ENCODE peak calls at places on chromosomes 5 and 9, in seven cellular contexts. V is GM12865, Q is colonic mucosa, J is cardiac muscle cell, I is fibroblast of lung, Z is SK-N-SH, E is GM06990. O is an unnamed sample.
A peak's percentile ranks its signal among the peaks of the same experiment; 100 is the strongest.

GRCh38 chr9:115164511-115164974 is 46.6 kb upstream of the TNC start:
- DNase-seq in I (peak; percentile 45), V (no peak), Z (peak; percentile 15), J (peak; percentile 38), Q (no peak), E (no peak), O (no peak)

GRCh38 chr9:13911473-13911872 is 402.5 kb downstream of the NFIB start:
- DNase-seq in I (no peak), E (no peak), J (no peak), Q (no peak), Z (no peak), V (no peak), O (no peak)

GRCh38 chr5:44321176-44321575 is 68.0 kb downstream of the FGF10 start:
- DNase-seq in J (no peak), Q (no peak), I (peak; percentile 2), E (no peak), V (no peak), Z (no peak), O (no peak)

GRCh38 chr9:132003904-132004303 is 75.8 kb downstream of the MED27 start:
- DNase-seq in Z (no peak), Q (no peak), J (no peak), V (no peak), E (peak; percentile 34), I (no peak), O (no peak)

GRCh38 chr9:79570449-79571308 is 1.1 kb upstream of the TLE4 start:
- DNase-seq in Z (peak; percentile 71), E (peak; percentile 62), I (peak; percentile 64), V (peak; percentile 72), Q (peak; percentile 34), J (peak; percentile 59), O (peak; percentile 61)

GRCh38 chr5:168712280-168712924 is 133.2 kb upstream of the PANK3 start:
- DNase-seq in V (peak; percentile 68), Z (no peak), J (peak; percentile 96), E (no peak), Q (no peak), I (peak; percentile 77), O (peak; percentile 63)

GRCh38 chr5:14036514-14036913 is 92.0 kb upstream of the DNAH5 start:
- DNase-seq in V (no peak), I (peak; percentile 28), E (no peak), Q (no peak), Z (no peak), J (no peak), O (no peak)

GRCh38 chr5:102554728-102555127 is 55.9 kb upstream of the SLCO6A1 start:
- DNase-seq in V (peak; percentile 17), Z (no peak), I (no peak), E (no peak), Q (no peak), J (peak; percentile 20), O (peak; percentile 38)

GRCh38 chr5:54329731-54330709 is 19.6 kb upstream of the ARL15 start:
- DNase-seq in E (no peak), Q (peak; percentile 20), Z (no peak), I (peak; percentile 86), V (no peak), J (peak; percentile 83), O (peak; percentile 40)

GRCh38 chr9:27165670-27166069 is 56.6 kb downstream of the TEK start:
- DNase-seq in Q (no peak), Z (no peak), V (no peak), J (no peak), I (no peak), E (no peak), O (no peak)

GRCh38 chr9:88954073-88954472 is 37.2 kb upstream of the S1PR3 start:
- DNase-seq in E (no peak), V (no peak), J (peak; percentile 38), Z (no peak), I (no peak), Q (no peak), O (peak; percentile 79)

GRCh38 chr5:34826347-34826746 is 12.6 kb upstream of the TTC23L start:
- DNase-seq in I (no peak), J (peak; percentile 19), Z (no peak), V (no peak), Q (no peak), E (no peak), O (no peak)

GRCh38 chr5:24491482-24491881 is 153.3 kb downstream of the CDH10 start:
- DNase-seq in I (no peak), Q (no peak), J (no peak), V (no peak), E (no peak), Z (no peak), O (no peak)

GRCh38 chr5:180866985-180867384 is 5.9 kb upstream of the ZFP62 start:
- DNase-seq in I (no peak), Q (no peak), V (no peak), J (no peak), Z (no peak), E (no peak), O (no peak)

GRCh38 chr9:37969130-37969529 is 65.2 kb upstream of the SLC25A51 start:
- DNase-seq in E (no peak), Q (peak; percentile 94), V (no peak), Z (no peak), I (no peak), J (peak; percentile 82), O (no peak)

GRCh38 chr5:1278656-1279442 is 16.0 kb downstream of the TERT start:
- DNase-seq in Q (no peak), E (no peak), Z (no peak), J (no peak), V (no peak), I (no peak), O (no peak)

GRCh38 chr9:5892456-5893133 is 1.9 kb downstream of the MLANA start:
- DNase-seq in J (no peak), Q (no peak), I (no peak), V (no peak), Z (no peak), E (no peak), O (no peak)

GRCh38 chr5:180047667-180048066 is 23.9 kb downstream of the RNF130 start:
- DNase-seq in J (peak; percentile 66), Z (no peak), E (no peak), V (no peak), I (peak; percentile 32), Q (no peak), O (no peak)

GRCh38 chr9:110606179-110606578 is 26.6 kb upstream of the SVEP1 start:
- DNase-seq in Z (no peak), J (no peak), V (no peak), I (no peak), Q (no peak), E (no peak), O (no peak)

GRCh38 chr5:144191998-144192397 is 21.3 kb downstream of the KCTD16 start:
- DNase-seq in J (peak; percentile 80), Q (no peak), E (peak; percentile 48), I (peak; percentile 82), V (peak; percentile 90), Z (no peak), O (no peak)

GRCh38 chr9:121559183-121559582 is 59.5 kb upstream of the GGTA1 start:
- DNase-seq in Q (no peak), J (peak; percentile 41), E (peak; percentile 51), I (no peak), V (peak; percentile 77), Z (no peak), O (no peak)

GRCh38 chr5:82277987-82278710 is at the start of gene RPS23:
- DNase-seq in Q (peak; percentile 91), V (peak; percentile 95), E (peak; percentile 91), J (peak; percentile 95), I (peak; percentile 95), Z (peak; percentile 91), O (peak; percentile 76)

GRCh38 chr5:38291355-38291754 is 33.0 kb downstream of the EGFLAM start:
- DNase-seq in I (no peak), E (no peak), J (no peak), Z (no peak), Q (no peak), V (peak; percentile 11), O (no peak)

GRCh38 chr9:128724744-128725211 is 851 bp upstream of the ZDHHC12 start:
- DNase-seq in I (peak; percentile 61), V (peak; percentile 79), Z (peak; percentile 74), E (peak; percentile 46), J (peak; percentile 87), Q (peak; percentile 89), O (no peak)
- H3K4me3 ChIP-seq in I (peak overlapping the region; percentile 43), V (peak overlapping the region; percentile 76), Z (peak overlapping the region; percentile 70), E (peak overlapping the region; percentile 66), J (peak overlapping the region; percentile 42), Q (peak overlapping the region; percentile 96), O (peak overlapping the region; percentile 76)

DNA sequence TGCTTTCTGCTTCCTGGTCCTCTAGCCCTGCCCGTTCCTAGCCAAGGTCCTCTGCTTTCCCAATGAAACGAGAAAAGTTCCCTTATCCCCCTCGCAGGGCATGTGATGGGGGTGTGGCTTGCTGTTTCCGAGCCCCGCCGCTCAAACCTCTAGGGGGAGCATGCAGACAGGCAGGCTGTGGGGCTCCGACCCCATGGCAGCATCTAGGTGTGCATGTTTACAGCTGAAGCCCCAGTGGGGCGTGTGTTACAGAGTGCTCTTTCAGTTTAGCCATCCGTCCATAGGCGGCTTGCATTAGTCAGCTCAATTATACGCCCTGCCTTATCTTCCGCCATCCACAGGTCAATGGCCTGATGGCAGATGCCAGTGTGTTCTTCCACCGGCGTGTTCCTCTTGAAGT is 48.3 kb upstream of the SPATA31E1 start:
- DNase-seq in E (no peak), J (peak; percentile 7), V (no peak), Q (peak; percentile 27), I (no peak), Z (no peak), O (no peak)
- TF ChIP-seq CTCF in E (peak; percentile 38), J (peak; percentile 20), V (no peak), Q (no peak), I (no peak), Z (no peak), O (no peak)

DNA sequence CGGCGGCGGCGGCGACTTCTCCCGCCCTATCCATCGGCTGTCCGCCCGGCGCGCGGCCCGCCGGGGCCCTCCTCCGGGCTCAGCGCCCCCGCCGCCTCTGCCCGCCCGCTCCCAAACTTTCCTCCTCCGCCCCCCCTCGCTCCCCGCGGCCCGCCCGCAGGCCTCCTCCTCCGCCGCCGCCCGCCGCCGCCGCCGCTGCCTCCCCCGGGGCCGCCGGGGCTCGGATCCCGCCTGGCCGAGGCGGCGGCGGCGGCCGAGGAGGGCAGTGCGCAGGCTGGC is 460 bp upstream of the PBX3 start:
- DNase-seq in I (no peak), E (no peak), J (no peak), Z (no peak), Q (no peak), V (no peak), O (no peak)
- H3K4me3 ChIP-seq in I (peak overlapping the region; percentile 20), E (peak overlapping the region; percentile 76), J (peak overlapping the region; percentile 41), Z (peak overlapping the region; percentile 53), Q (peak overlapping the region; percentile 59), V (peak overlapping the region; percentile 20), O (peak overlapping the region; percentile 88)

DNA sequence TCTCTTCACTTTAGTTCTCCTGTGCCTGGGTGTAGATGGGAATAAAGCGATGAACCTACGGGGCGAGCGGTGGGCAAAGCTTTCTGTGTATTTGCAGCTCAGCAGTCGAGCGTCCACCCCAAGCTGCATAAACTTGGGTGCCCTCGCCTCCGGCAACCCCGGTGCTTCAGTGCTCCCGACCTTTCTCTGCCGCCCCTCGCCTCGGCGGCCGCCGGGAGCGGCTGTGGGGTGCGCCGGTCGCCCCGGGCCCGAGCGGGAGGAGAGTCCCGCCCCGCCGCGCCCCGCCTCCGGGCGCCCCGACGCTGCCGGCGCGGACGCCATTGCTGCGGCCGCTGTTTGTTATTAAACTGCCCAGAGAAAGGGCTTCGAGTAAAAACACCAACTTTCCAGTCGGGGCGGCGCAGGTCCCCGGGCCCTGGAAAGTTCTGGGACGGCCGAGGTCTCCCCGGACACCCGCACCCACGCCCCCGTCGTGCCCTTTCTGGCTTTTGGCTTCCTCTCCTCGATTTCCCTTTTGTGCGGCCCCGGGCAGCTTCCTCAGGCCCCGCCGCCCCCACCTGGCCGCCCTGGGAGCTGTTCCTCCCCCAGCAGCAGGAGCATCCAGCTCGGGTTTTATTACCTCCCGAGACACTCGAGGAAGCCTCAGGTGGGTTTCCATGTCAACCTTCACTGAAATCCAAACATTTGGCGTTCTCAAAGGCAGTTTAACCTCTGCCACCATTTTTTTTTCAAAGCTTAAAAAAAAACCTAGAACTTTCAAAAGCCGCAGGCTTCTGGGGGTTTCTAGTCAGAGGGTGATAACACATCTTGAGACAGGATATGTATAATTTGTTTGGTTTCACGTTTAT is 334.3 kb downstream of the CWC27 start:
- DNase-seq in Z (peak; percentile 79), V (peak; percentile 81), J (peak; percentile 77), I (peak; percentile 51), Q (peak; percentile 57), E (peak; percentile 75), O (peak; percentile 37)
- TF ChIP-seq CTCF in Z (no peak), V (peak; percentile 17), J (peak; percentile 28), I (peak; percentile 13), Q (no peak), E (peak; percentile 52), O (peak; percentile 30)

O was measured in astrocyte of the cerebellum.